ENCODE peak calls at places on chromosomes 16 and 17, in five cellular contexts. One of them, this sample, is unnamed.
A peak's percentile ranks its signal among the peaks of the same experiment; 100 is the strongest.

GRCh38 chr16:84532299-84532724 is 27.9 kb upstream of the MEAK7 start:
- DNase-seq in suprapubic skin: no peak
- DNase-seq in epithelial cell of esophagus: peak; percentile 81
- DNase-seq in AG10803: peak; percentile 98
- DNase-seq in lower lobe of right lung: no peak
- DNase-seq in this sample: peak; percentile 56

GRCh38 chr16:522320-523096 is 5.0 kb upstream of the CAPN15 start:
- DNase-seq in suprapubic skin: no peak
- DNase-seq in epithelial cell of esophagus: no peak
- DNase-seq in AG10803: no peak
- DNase-seq in lower lobe of right lung: no peak
- DNase-seq in this sample: peak; percentile 36

GRCh38 chr17:69437475-69437874 is 23.0 kb downstream of the MAP2K6 start:
- DNase-seq in suprapubic skin: no peak
- DNase-seq in epithelial cell of esophagus: peak; percentile 52
- DNase-seq in AG10803: no peak
- DNase-seq in lower lobe of right lung: no peak
- DNase-seq in this sample: no peak

GRCh38 chr17:46833840-46834208 is 15.3 kb upstream of the WNT3 start:
- DNase-seq in suprapubic skin: no peak
- DNase-seq in epithelial cell of esophagus: no peak
- DNase-seq in AG10803: no peak
- DNase-seq in lower lobe of right lung: no peak
- DNase-seq in this sample: no peak

GRCh38 chr17:77499699-77500435 is 359.1 kb downstream of the SEC14L1 start:
- DNase-seq in suprapubic skin: peak; percentile 55
- DNase-seq in epithelial cell of esophagus: no peak
- DNase-seq in AG10803: no peak
- DNase-seq in lower lobe of right lung: no peak
- DNase-seq in this sample: no peak

GRCh38 chr16:48907906-48908634 is 298.1 kb upstream of the N4BP1 start:
- DNase-seq in suprapubic skin: peak; percentile 50
- DNase-seq in epithelial cell of esophagus: no peak
- DNase-seq in AG10803: no peak
- DNase-seq in lower lobe of right lung: no peak
- DNase-seq in this sample: no peak

GRCh38 chr17:39450051-39450450 is 1.0 kb downstream of the MED1 start:
- DNase-seq in suprapubic skin: peak; percentile 57
- DNase-seq in epithelial cell of esophagus: no peak
- DNase-seq in AG10803: no peak
- DNase-seq in lower lobe of right lung: no peak
- DNase-seq in this sample: no peak

GRCh38 chr17:9309216-9309615 is 266.4 kb downstream of the STX8 start:
- DNase-seq in suprapubic skin: no peak
- DNase-seq in epithelial cell of esophagus: no peak
- DNase-seq in AG10803: no peak
- DNase-seq in lower lobe of right lung: no peak
- DNase-seq in this sample: no peak

GRCh38 chr17:20080513-20080912 is 71.4 kb downstream of the SPECC1 start:
- DNase-seq in suprapubic skin: no peak
- DNase-seq in epithelial cell of esophagus: no peak
- DNase-seq in AG10803: no peak
- DNase-seq in lower lobe of right lung: no peak
- DNase-seq in this sample: no peak

GRCh38 chr16:57903656-57904055 is 67.3 kb downstream of the CNGB1 start:
- DNase-seq in suprapubic skin: no peak
- DNase-seq in epithelial cell of esophagus: no peak
- DNase-seq in AG10803: no peak
- DNase-seq in lower lobe of right lung: no peak
- DNase-seq in this sample: no peak

GRCh38 chr17:12958786-12959185 is 59.0 kb downstream of the ELAC2 start:
- DNase-seq in suprapubic skin: no peak
- DNase-seq in epithelial cell of esophagus: no peak
- DNase-seq in AG10803: peak; percentile 41
- DNase-seq in lower lobe of right lung: no peak
- DNase-seq in this sample: no peak

GRCh38 chr16:79977974-79978836 is 377.7 kb upstream of the MAF start:
- DNase-seq in suprapubic skin: no peak
- DNase-seq in epithelial cell of esophagus: no peak
- DNase-seq in AG10803: no peak
- DNase-seq in lower lobe of right lung: no peak
- DNase-seq in this sample: no peak

GRCh38 chr17:77233635-77234334 is 93.0 kb downstream of the SEC14L1 start:
- DNase-seq in suprapubic skin: no peak
- DNase-seq in epithelial cell of esophagus: peak; percentile 72
- DNase-seq in AG10803: peak; percentile 55
- DNase-seq in lower lobe of right lung: peak; percentile 44
- DNase-seq in this sample: no peak

GRCh38 chr16:82665025-82665424 is 38.3 kb downstream of the CDH13 start:
- DNase-seq in suprapubic skin: no peak
- DNase-seq in epithelial cell of esophagus: no peak
- DNase-seq in AG10803: no peak
- DNase-seq in lower lobe of right lung: no peak
- DNase-seq in this sample: no peak

GRCh38 chr17:27282054-27282501 is 11.8 kb upstream of the WSB1 start:
- DNase-seq in suprapubic skin: no peak
- DNase-seq in epithelial cell of esophagus: no peak
- DNase-seq in AG10803: peak; percentile 91
- DNase-seq in lower lobe of right lung: no peak
- DNase-seq in this sample: no peak

GRCh38 chr17:82970818-82971610 is 108.4 kb upstream of the METRNL start:
- DNase-seq in suprapubic skin: no peak
- DNase-seq in epithelial cell of esophagus: no peak
- DNase-seq in AG10803: no peak
- DNase-seq in lower lobe of right lung: no peak
- DNase-seq in this sample: no peak

GRCh38 chr16:4330277-4330882 is 14.5 kb downstream of the GLIS2 start:
- DNase-seq in suprapubic skin: peak; percentile 93
- DNase-seq in epithelial cell of esophagus: peak; percentile 63
- DNase-seq in AG10803: peak; percentile 62
- DNase-seq in lower lobe of right lung: peak; percentile 88
- DNase-seq in this sample: peak; percentile 78

GRCh38 chr16:7614022-7614795 is 281.6 kb downstream of the RBFOX1 start:
- DNase-seq in suprapubic skin: no peak
- DNase-seq in epithelial cell of esophagus: no peak
- DNase-seq in AG10803: no peak
- DNase-seq in lower lobe of right lung: no peak
- DNase-seq in this sample: no peak

GRCh38 chr16:85046957-85047866 is 19.6 kb downstream of the KIAA0513 start:
- DNase-seq in suprapubic skin: no peak
- DNase-seq in epithelial cell of esophagus: no peak
- DNase-seq in AG10803: no peak
- DNase-seq in lower lobe of right lung: peak; percentile 68
- DNase-seq in this sample: peak; percentile 75

GRCh38 chr17:65677932-65678331 is 116.5 kb upstream of the AXIN2 start:
- DNase-seq in suprapubic skin: no peak
- DNase-seq in epithelial cell of esophagus: peak; percentile 32
- DNase-seq in AG10803: peak; percentile 31
- DNase-seq in lower lobe of right lung: no peak
- DNase-seq in this sample: no peak

GRCh38 chr17:81057079-81057730 is 22.3 kb downstream of the BAIAP2 start:
- DNase-seq in suprapubic skin: peak; percentile 89
- DNase-seq in epithelial cell of esophagus: peak; percentile 84
- DNase-seq in AG10803: no peak
- DNase-seq in lower lobe of right lung: peak; percentile 87
- DNase-seq in this sample: peak; percentile 88

GRCh38 chr17:48579738-48580543 is 1.8 kb upstream of the HOXB4 start:
- DNase-seq in suprapubic skin: no peak
- DNase-seq in epithelial cell of esophagus: no peak
- DNase-seq in AG10803: no peak
- DNase-seq in lower lobe of right lung: no peak
- DNase-seq in this sample: no peak

GRCh38 chr16:11637320-11637719 is 30.9 kb upstream of the SNN start:
- DNase-seq in suprapubic skin: no peak
- DNase-seq in epithelial cell of esophagus: no peak
- DNase-seq in AG10803: no peak
- DNase-seq in lower lobe of right lung: no peak
- DNase-seq in this sample: no peak

GRCh38 chr17:19306160-19307111 is 56.1 kb downstream of the B9D1 start:
- DNase-seq in suprapubic skin: no peak
- DNase-seq in epithelial cell of esophagus: no peak
- DNase-seq in AG10803: no peak
- DNase-seq in lower lobe of right lung: peak; percentile 19
- DNase-seq in this sample: no peak

GRCh38 chr17:66711403-66711802 is 123.5 kb upstream of the CACNG5 start:
- DNase-seq in suprapubic skin: no peak
- DNase-seq in epithelial cell of esophagus: no peak
- DNase-seq in AG10803: no peak
- DNase-seq in lower lobe of right lung: no peak
- DNase-seq in this sample: no peak

GRCh38 chr16:622920-623280 is 7.9 kb upstream of the WFIKKN1 start:
- DNase-seq in suprapubic skin: no peak
- DNase-seq in epithelial cell of esophagus: no peak
- DNase-seq in AG10803: no peak
- DNase-seq in lower lobe of right lung: no peak
- DNase-seq in this sample: no peak

GRCh38 chr16:67767953-67768352 is 38.4 kb downstream of the RANBP10 start:
- DNase-seq in suprapubic skin: no peak
- DNase-seq in epithelial cell of esophagus: peak; percentile 76
- DNase-seq in AG10803: peak; percentile 48
- DNase-seq in lower lobe of right lung: no peak
- DNase-seq in this sample: no peak

GRCh38 chr16:65574311-65574966 is 452.6 kb upstream of the CDH11 start:
- DNase-seq in suprapubic skin: no peak
- DNase-seq in epithelial cell of esophagus: no peak
- DNase-seq in AG10803: no peak
- DNase-seq in lower lobe of right lung: no peak
- DNase-seq in this sample: no peak

GRCh38 chr17:28714281-28714680 is 2.6 kb upstream of the PROCA1 start:
- DNase-seq in suprapubic skin: no peak
- DNase-seq in epithelial cell of esophagus: no peak
- DNase-seq in AG10803: no peak
- DNase-seq in lower lobe of right lung: no peak
- DNase-seq in this sample: no peak

GRCh38 chr17:28710948-28711722 is 553 bp downstream of the PROCA1 start:
- DNase-seq in suprapubic skin: peak; percentile 91
- DNase-seq in epithelial cell of esophagus: peak; percentile 82
- DNase-seq in AG10803: peak; percentile 80
- DNase-seq in lower lobe of right lung: peak; percentile 92
- DNase-seq in this sample: peak; percentile 93

GRCh38 chr17:28711723-28712036 is at the start of gene PROCA1:
- DNase-seq in suprapubic skin: no peak
- DNase-seq in epithelial cell of esophagus: no peak
- DNase-seq in AG10803: no peak
- DNase-seq in lower lobe of right lung: no peak
- DNase-seq in this sample: no peak

GRCh38 chr17:28712037-28712704 is 483 bp upstream of the PROCA1 start:
- DNase-seq in suprapubic skin: no peak
- DNase-seq in epithelial cell of esophagus: no peak
- DNase-seq in AG10803: no peak
- DNase-seq in lower lobe of right lung: peak; percentile 82
- DNase-seq in this sample: peak; percentile 66

DNA sequence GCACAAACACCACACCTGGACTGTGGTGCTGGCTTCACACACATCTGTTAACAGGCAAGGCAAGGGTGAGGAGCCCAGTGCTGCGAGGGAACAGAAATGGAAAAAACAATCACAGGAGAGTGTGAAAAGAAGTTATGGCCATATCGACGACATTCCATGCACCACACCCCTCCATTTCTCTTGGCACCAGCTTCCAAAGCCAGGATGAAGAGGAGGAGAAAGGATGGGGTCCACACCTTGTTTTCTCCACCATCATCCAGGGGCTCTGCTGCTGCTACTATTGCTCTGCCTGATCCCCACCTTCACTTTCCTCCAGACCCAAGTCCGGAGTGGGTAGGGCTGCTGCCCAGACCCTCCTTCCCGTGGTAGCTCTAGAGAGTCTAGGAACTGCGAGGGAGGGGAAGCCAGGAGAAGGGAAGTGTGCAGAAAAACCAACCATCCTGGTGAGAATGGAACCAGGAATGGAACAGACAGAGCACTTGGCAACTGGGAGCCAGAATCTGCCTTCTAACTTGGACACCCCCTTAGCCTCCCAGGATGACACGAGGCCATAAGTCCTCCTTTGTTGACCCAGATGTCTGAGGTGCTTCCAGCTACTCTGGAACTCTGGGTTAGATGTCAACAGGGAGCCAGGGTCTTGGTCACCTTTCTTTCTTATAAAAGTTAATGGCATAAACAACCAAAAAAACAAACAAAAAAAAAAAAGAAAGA is 1.2 kb upstream of the PROCA1 start:
- DNase-seq in suprapubic skin: no peak
- DNase-seq in epithelial cell of esophagus: no peak
- DNase-seq in AG10803: no peak
- DNase-seq in lower lobe of right lung: no peak
- DNase-seq in this sample: no peak
- H3K4me3 ChIP-seq in suprapubic skin: no peak overlapping the region
- H3K4me3 ChIP-seq in epithelial cell of esophagus: no peak overlapping the region
- H3K4me3 ChIP-seq in AG10803: no peak overlapping the region
- H3K4me3 ChIP-seq in lower lobe of right lung: no peak overlapping the region
- H3K4me3 ChIP-seq in this sample: no peak overlapping the region

DNA sequence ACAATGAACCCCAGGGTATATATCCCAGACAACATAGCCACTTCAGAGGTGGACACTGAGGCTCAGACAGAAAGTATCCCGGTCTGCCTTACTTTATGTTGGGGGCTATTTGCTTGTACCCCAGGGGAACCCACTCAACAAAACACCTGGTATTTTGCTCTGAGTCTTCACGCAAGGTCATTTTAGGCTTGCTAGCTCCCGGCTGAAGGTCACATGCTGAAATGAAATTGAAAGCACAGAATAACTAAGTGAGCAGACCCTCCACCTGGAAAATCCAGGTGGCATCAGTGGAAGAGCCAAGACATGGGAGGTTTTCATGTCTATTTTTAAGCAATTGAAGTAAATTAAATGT is 4.1 kb upstream of the KDM8 start:
- DNase-seq in suprapubic skin: no peak
- DNase-seq in epithelial cell of esophagus: no peak
- DNase-seq in AG10803: no peak
- DNase-seq in lower lobe of right lung: no peak
- DNase-seq in this sample: no peak
- TF ChIP-seq CTCF in suprapubic skin: no peak
- TF ChIP-seq CTCF in epithelial cell of esophagus: no peak
- TF ChIP-seq CTCF in AG10803: no peak
- TF ChIP-seq CTCF in lower lobe of right lung: no peak
- TF ChIP-seq CTCF in this sample: no peak

GRCh38 chr17:75249564-75249963 is 11.8 kb downstream of the GGA3 start:
- DNase-seq in suprapubic skin: no peak
- DNase-seq in epithelial cell of esophagus: no peak
- DNase-seq in AG10803: no peak
- DNase-seq in lower lobe of right lung: no peak
- DNase-seq in this sample: no peak
- H3K4me3 ChIP-seq in suprapubic skin: peak overlapping the region; percentile 26
- H3K4me3 ChIP-seq in epithelial cell of esophagus: no peak overlapping the region
- H3K4me3 ChIP-seq in AG10803: peak overlapping the region; percentile 50
- H3K4me3 ChIP-seq in lower lobe of right lung: no peak overlapping the region
- H3K4me3 ChIP-seq in this sample: no peak overlapping the region

GRCh38 chr16:10576390-10577304 is 3.8 kb downstream of the EMP2 start:
- DNase-seq in suprapubic skin: no peak
- DNase-seq in epithelial cell of esophagus: no peak
- DNase-seq in AG10803: no peak
- DNase-seq in lower lobe of right lung: no peak
- DNase-seq in this sample: no peak
- TF ChIP-seq CTCF in suprapubic skin: no peak
- TF ChIP-seq CTCF in epithelial cell of esophagus: no peak
- TF ChIP-seq CTCF in AG10803: no peak
- TF ChIP-seq CTCF in lower lobe of right lung: no peak
- TF ChIP-seq CTCF in this sample: no peak

This sample was measured in mucosa of descending colon.